ENCODE peak calls at places on chromosomes 13 and 19, in seven cellular contexts. M is H1, K is K562, X is HCT116, A is SK-N-SH, L is HepG2, Y is GM12878. C is an unnamed sample.

GRCh38 chr19:17246681-17247425 is 1.1 kb upstream of the NR2F6 start:
- DNase-seq in K (no peak), L (peak; percentile 80), M (no peak), Y (no peak), X (no peak), A (peak; percentile 88), C (peak; percentile 79)

GRCh38 chr19:34926685-34927375 is at the start of gene ZNF30:
- DNase-seq in A (peak; percentile 97), M (peak; percentile 77), Y (peak; percentile 44), L (peak; percentile 85), X (peak; percentile 48), K (peak; percentile 93), C (peak; percentile 91)

GRCh38 chr13:19960673-19961015 is 2.1 kb downstream of the ZMYM2 start:
- DNase-seq in A (no peak), M (no peak), L (no peak), X (no peak), Y (no peak), K (no peak), C (no peak)

GRCh38 chr19:13102666-13103584 is at the start of gene LYL1:
- DNase-seq in K (peak; percentile 98), M (no peak), L (peak; percentile 45), Y (no peak), A (peak; percentile 97), X (no peak), C (no peak)

GRCh38 chr19:35978832-35979365 is 16.1 kb upstream of the SDHAF1 start:
- DNase-seq in L (no peak), A (no peak), M (no peak), X (no peak), K (no peak), Y (no peak), C (no peak)

GRCh38 chr13:39144941-39145533 is 106.8 kb downstream of the NHLRC3 start:
- DNase-seq in Y (no peak), K (peak; percentile 41), L (no peak), M (peak; percentile 31), A (peak; percentile 56), X (peak; percentile 41), C (peak; percentile 50)

GRCh38 chr13:104984296-104984818 is 1551.1 kb downstream of the EFNB2 start:
- DNase-seq in A (peak; percentile 8), Y (peak; percentile 92), L (no peak), X (no peak), M (no peak), K (no peak), C (no peak)

GRCh38 chr19:16773259-16773658 is 53.6 kb downstream of the NWD1 start:
- DNase-seq in K (no peak), X (no peak), L (no peak), Y (no peak), A (no peak), M (no peak), C (no peak)

GRCh38 chr13:93915269-93915809 is 564.1 kb downstream of the DCT start:
- DNase-seq in L (no peak), A (no peak), M (no peak), X (no peak), Y (no peak), K (no peak), C (no peak)

GRCh38 chr19:13165091-13165997 is 15.1 kb downstream of the IER2 start:
- DNase-seq in L (no peak), Y (no peak), M (no peak), A (no peak), X (no peak), K (no peak), C (no peak)

GRCh38 chr13:79225487-79226232 is 180.4 kb downstream of the RBM26 start:
- DNase-seq in L (no peak), A (no peak), M (no peak), Y (no peak), X (no peak), K (no peak), C (no peak)

GRCh38 chr13:20714563-20715339 is 11.3 kb downstream of the IL17D start:
- DNase-seq in M (no peak), A (no peak), K (no peak), Y (no peak), L (no peak), X (no peak), C (no peak)

GRCh38 chr13:24199016-24199415 is 38.5 kb downstream of the SPATA13 start:
- DNase-seq in K (no peak), L (no peak), Y (no peak), M (no peak), X (no peak), A (no peak), C (no peak)

GRCh38 chr19:48244289-48244688 is 11.4 kb downstream of the CARD8 start:
- DNase-seq in A (no peak), X (no peak), M (no peak), Y (no peak), L (no peak), K (no peak), C (no peak)

GRCh38 chr13:44307255-44307654 is 66.4 kb upstream of the SERP2 start:
- DNase-seq in Y (no peak), K (no peak), A (no peak), M (no peak), L (no peak), X (peak; percentile 7), C (no peak)

GRCh38 chr13:39952244-39953233 is 297.1 kb downstream of the COG6 start:
- DNase-seq in K (no peak), M (no peak), Y (no peak), L (no peak), X (no peak), A (no peak), C (no peak)

GRCh38 chr13:114104626-114105350 is 27.6 kb downstream of the RASA3 start:
- DNase-seq in K (no peak), A (peak; percentile 42), X (no peak), L (no peak), Y (no peak), M (no peak), C (no peak)

GRCh38 chr19:55472463-55472862 is 4.0 kb upstream of the ZNF628 start:
- DNase-seq in L (peak; percentile 55), M (no peak), Y (no peak), K (no peak), A (no peak), X (peak; percentile 96), C (no peak)

GRCh38 chr13:106796280-106797047 is 228.5 kb upstream of the ARGLU1 start:
- DNase-seq in L (no peak), A (no peak), M (peak; percentile 77), K (no peak), Y (peak; percentile 9), X (no peak), C (no peak)

GRCh38 chr19:50967924-50968708 is 1.3 kb downstream of the KLK6 start:
- DNase-seq in K (no peak), A (no peak), L (no peak), X (no peak), M (no peak), Y (no peak), C (no peak)

GRCh38 chr13:40776681-40777165 is 5.7 kb upstream of the MRPS31 start:
- DNase-seq in M (no peak), Y (no peak), L (no peak), A (no peak), K (no peak), X (no peak), C (no peak)

GRCh38 chr19:1855040-1855827 is 7.0 kb upstream of the REXO1 start:
- DNase-seq in L (no peak), K (peak; percentile 98), M (peak; percentile 71), A (peak; percentile 99), Y (peak; percentile 59), X (peak; percentile 64), C (peak; percentile 92)

DNA sequence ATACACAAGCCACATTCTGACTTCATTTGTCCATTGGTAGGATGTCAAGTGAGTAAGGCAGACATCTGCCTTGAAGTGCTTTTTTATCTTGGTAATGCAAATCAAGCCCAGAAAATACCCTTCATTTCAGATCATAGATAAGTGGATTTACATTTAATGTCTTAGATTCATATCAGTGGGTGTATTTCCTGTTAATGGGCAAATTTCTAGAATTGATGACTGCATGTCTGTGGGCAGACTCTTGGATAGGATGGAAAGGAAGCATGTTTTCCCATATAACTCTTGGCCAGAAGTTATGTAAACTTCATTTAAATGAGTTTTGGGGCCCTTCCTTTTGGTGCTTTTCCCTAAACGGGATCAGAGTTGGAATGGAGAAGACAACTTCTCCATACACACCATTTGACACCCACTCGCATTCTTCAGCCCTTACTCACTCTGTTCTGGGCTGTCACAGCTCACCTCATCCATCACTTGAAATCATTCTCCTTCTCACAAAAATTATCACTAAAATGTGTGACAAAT is 154.6 kb downstream of the FLT1 start:
- DNase-seq in L (no peak), X (no peak), Y (no peak), M (no peak), A (no peak), K (no peak), C (no peak)
- TF ChIP-seq JUND in L (no peak), X (no peak), Y (no peak), M (no peak), A (peak; percentile 50), K (no peak), C (no peak)

DNA sequence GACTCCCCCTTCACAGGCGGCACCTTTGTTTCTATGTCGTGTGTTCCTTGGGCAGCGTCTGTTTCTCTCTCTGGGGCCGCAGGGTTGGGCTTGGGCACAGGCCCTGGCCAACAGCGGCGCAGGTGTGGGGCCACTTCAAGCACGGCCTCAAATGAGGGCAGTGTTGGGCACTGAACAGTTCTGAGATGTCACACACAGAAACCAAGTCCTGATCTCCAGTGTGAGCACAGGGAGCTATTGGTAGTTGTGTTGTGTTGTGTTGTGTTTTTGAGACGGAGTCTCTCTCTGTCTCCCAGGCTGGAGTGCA is 42.7 kb downstream of the GATAD2A start:
- DNase-seq in M (no peak), A (no peak), Y (no peak), K (no peak), X (no peak), L (no peak), C (no peak)
- TF ChIP-seq JUND in M (no peak), A (no peak), Y (no peak), K (no peak), X (no peak), L (no peak), C (no peak)

DNA sequence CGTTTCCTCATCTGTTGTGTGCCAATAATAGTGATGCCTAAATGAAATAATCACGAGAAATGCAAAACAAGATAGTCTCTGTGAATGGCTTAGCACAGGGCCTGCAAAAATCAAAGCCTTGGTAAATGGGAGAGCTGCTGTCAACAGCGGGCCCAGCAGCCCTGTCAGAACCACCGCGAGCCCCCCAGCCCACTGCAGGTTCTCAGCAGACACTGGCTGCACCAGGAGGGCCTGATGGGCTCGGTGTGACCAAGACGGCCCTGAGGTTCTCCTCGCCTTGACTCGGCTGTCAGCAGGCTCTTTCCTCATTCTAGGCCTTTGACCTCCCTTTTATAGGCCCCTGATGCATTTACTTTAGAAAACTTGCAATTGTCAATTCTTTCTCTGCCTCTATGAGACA is 90.9 kb upstream of the GPR183 start:
- DNase-seq in A (no peak), K (no peak), L (no peak), M (no peak), Y (no peak), X (no peak), C (no peak)
- TF ChIP-seq JUND in A (no peak), K (no peak), L (no peak), M (no peak), Y (no peak), X (no peak), C (no peak)

DNA sequence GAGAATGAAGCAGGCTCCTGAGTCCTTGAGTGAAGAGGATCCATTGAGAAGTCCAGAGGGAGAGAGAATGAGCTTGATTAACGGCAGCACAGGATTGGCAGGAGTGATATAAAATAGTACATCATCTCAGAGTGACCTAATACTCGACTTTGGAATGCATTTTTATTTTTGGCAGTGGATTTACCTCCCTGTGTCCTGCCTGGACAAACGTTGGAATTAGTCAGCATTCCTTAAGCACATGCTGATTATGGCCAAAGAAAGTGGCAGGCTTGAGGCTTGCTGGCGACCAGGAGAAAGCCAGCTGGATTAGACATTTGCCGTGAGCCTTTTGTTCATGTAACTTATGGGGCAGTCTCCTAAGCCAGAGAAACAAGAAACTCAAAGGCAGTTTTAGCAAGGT is 22.9 kb downstream of the LRCH1 start:
- DNase-seq in L (no peak), A (no peak), Y (no peak), M (no peak), X (no peak), K (no peak), C (no peak)
- TF ChIP-seq JUND in L (no peak), A (peak; percentile 44), Y (no peak), M (no peak), X (no peak), K (no peak), C (no peak)

C was measured in T47D.